ENCODE peak calls at places on chromosomes 7 and 10, in five cellular contexts. One of them, this sample, is unnamed.

GRCh38 chr7:43625453-43625852 is 42.5 kb downstream of the STK17A start:
- DNase-seq in MM.1S: peak; percentile 63
- DNase-seq in GM23248: no peak
- DNase-seq in H1: no peak
- DNase-seq in A673: no peak
- DNase-seq in this sample: no peak

GRCh38 chr10:35907548-35907947 is 265.5 kb upstream of the FZD8 start:
- DNase-seq in A673: no peak
- DNase-seq in MM.1S: no peak
- DNase-seq in GM23248: no peak
- DNase-seq in H1: no peak
- DNase-seq in this sample: no peak

GRCh38 chr7:89726548-89726947 is 427.7 kb upstream of the STEAP1 start:
- DNase-seq in A673: no peak
- DNase-seq in H1: no peak
- DNase-seq in MM.1S: no peak
- DNase-seq in GM23248: no peak
- DNase-seq in this sample: no peak

GRCh38 chr10:130578532-130579289 is 442.5 kb downstream of the GLRX3 start:
- DNase-seq in MM.1S: no peak
- DNase-seq in A673: no peak
- DNase-seq in H1: no peak
- DNase-seq in GM23248: no peak
- DNase-seq in this sample: no peak

GRCh38 chr10:6766061-6766460 is 186.0 kb upstream of the PRKCQ start:
- DNase-seq in MM.1S: no peak
- DNase-seq in H1: no peak
- DNase-seq in GM23248: peak; percentile 77
- DNase-seq in A673: peak; percentile 78
- DNase-seq in this sample: no peak

GRCh38 chr10:30028006-30028441 is 31.4 kb downstream of the JCAD start:
- DNase-seq in A673: no peak
- DNase-seq in MM.1S: no peak
- DNase-seq in H1: no peak
- DNase-seq in GM23248: no peak
- DNase-seq in this sample: no peak

GRCh38 chr10:123645016-123645415 is 21.1 kb upstream of the GPR26 start:
- DNase-seq in GM23248: no peak
- DNase-seq in H1: peak; percentile 33
- DNase-seq in MM.1S: no peak
- DNase-seq in A673: no peak
- DNase-seq in this sample: no peak

GRCh38 chr7:116672596-116673503 is 854 bp downstream of the MET start:
- DNase-seq in GM23248: peak; percentile 78
- DNase-seq in MM.1S: no peak
- DNase-seq in H1: no peak
- DNase-seq in A673: no peak
- DNase-seq in this sample: no peak

GRCh38 chr7:135322571-135323340 is 89.1 kb downstream of the STRA8 start:
- DNase-seq in MM.1S: no peak
- DNase-seq in GM23248: no peak
- DNase-seq in A673: no peak
- DNase-seq in H1: no peak
- DNase-seq in this sample: no peak

GRCh38 chr10:58225654-58226053 is 42.0 kb downstream of the IPMK start:
- DNase-seq in GM23248: no peak
- DNase-seq in H1: no peak
- DNase-seq in A673: no peak
- DNase-seq in MM.1S: no peak
- DNase-seq in this sample: no peak

GRCh38 chr10:78688221-78688944 is 380.4 kb upstream of the ZMIZ1 start:
- DNase-seq in MM.1S: no peak
- DNase-seq in GM23248: no peak
- DNase-seq in A673: no peak
- DNase-seq in H1: no peak
- DNase-seq in this sample: no peak

GRCh38 chr10:102650655-102651454 is 6.6 kb downstream of the TRIM8 start:
- DNase-seq in MM.1S: peak; percentile 1
- DNase-seq in GM23248: no peak
- DNase-seq in A673: no peak
- DNase-seq in H1: no peak
- DNase-seq in this sample: no peak

GRCh38 chr7:114818501-114818900 is 103.4 kb upstream of the MDFIC start:
- DNase-seq in A673: no peak
- DNase-seq in GM23248: peak; percentile 90
- DNase-seq in MM.1S: no peak
- DNase-seq in H1: no peak
- DNase-seq in this sample: no peak

GRCh38 chr10:32961892-32962369 is 3.9 kb upstream of the ITGB1 start:
- DNase-seq in H1: no peak
- DNase-seq in A673: no peak
- DNase-seq in GM23248: peak; percentile 91
- DNase-seq in MM.1S: no peak
- DNase-seq in this sample: no peak

GRCh38 chr7:96080021-96080420 is 241.9 kb downstream of the SLC25A13 start:
- DNase-seq in H1: no peak
- DNase-seq in A673: peak; percentile 70
- DNase-seq in GM23248: no peak
- DNase-seq in MM.1S: no peak
- DNase-seq in this sample: no peak

GRCh38 chr7:129295015-129295423 is 70.2 kb downstream of the AHCYL2 start:
- DNase-seq in GM23248: peak; percentile 96
- DNase-seq in A673: peak; percentile 94
- DNase-seq in MM.1S: no peak
- DNase-seq in H1: no peak
- DNase-seq in this sample: no peak

GRCh38 chr7:17434841-17435692 is 136.6 kb downstream of the AHR start:
- DNase-seq in GM23248: no peak
- DNase-seq in H1: no peak
- DNase-seq in MM.1S: no peak
- DNase-seq in A673: no peak
- DNase-seq in this sample: no peak

GRCh38 chr7:77697535-77697831 is 1.2 kb downstream of the RSBN1L start:
- DNase-seq in GM23248: peak; percentile 82
- DNase-seq in MM.1S: peak; percentile 36
- DNase-seq in A673: no peak
- DNase-seq in H1: no peak
- DNase-seq in this sample: no peak

GRCh38 chr10:36489181-36489927 is 636.0 kb upstream of the ANKRD30A start:
- DNase-seq in MM.1S: no peak
- DNase-seq in GM23248: no peak
- DNase-seq in H1: no peak
- DNase-seq in A673: no peak
- DNase-seq in this sample: no peak

GRCh38 chr10:17599089-17599488 is 18.1 kb downstream of the HACD1 start:
- DNase-seq in H1: no peak
- DNase-seq in GM23248: peak; percentile 28
- DNase-seq in A673: peak; percentile 41
- DNase-seq in MM.1S: no peak
- DNase-seq in this sample: no peak

GRCh38 chr7:52831321-52831720 is 204.1 kb upstream of the POM121L12 start:
- DNase-seq in H1: no peak
- DNase-seq in GM23248: no peak
- DNase-seq in MM.1S: no peak
- DNase-seq in A673: no peak
- DNase-seq in this sample: no peak

GRCh38 chr7:96303686-96304443 is 18.0 kb downstream of the SLC25A13 start:
- DNase-seq in A673: no peak
- DNase-seq in GM23248: peak; percentile 64
- DNase-seq in MM.1S: no peak
- DNase-seq in H1: no peak
- DNase-seq in this sample: peak; percentile 16

GRCh38 chr7:66930341-66930740 is 9.3 kb downstream of the TMEM248 start:
- DNase-seq in H1: peak; percentile 57
- DNase-seq in A673: peak; percentile 74
- DNase-seq in MM.1S: no peak
- DNase-seq in GM23248: peak; percentile 28
- DNase-seq in this sample: peak; percentile 39

GRCh38 chr7:55657654-55658053 is 85.4 kb upstream of the VOPP1 start:
- DNase-seq in MM.1S: no peak
- DNase-seq in GM23248: no peak
- DNase-seq in H1: no peak
- DNase-seq in A673: peak; percentile 63
- DNase-seq in this sample: no peak

GRCh38 chr7:132742152-132742551 is 165.9 kb upstream of the PLXNA4 start:
- DNase-seq in A673: no peak
- DNase-seq in MM.1S: no peak
- DNase-seq in GM23248: peak; percentile 85
- DNase-seq in H1: no peak
- DNase-seq in this sample: no peak

DNA sequence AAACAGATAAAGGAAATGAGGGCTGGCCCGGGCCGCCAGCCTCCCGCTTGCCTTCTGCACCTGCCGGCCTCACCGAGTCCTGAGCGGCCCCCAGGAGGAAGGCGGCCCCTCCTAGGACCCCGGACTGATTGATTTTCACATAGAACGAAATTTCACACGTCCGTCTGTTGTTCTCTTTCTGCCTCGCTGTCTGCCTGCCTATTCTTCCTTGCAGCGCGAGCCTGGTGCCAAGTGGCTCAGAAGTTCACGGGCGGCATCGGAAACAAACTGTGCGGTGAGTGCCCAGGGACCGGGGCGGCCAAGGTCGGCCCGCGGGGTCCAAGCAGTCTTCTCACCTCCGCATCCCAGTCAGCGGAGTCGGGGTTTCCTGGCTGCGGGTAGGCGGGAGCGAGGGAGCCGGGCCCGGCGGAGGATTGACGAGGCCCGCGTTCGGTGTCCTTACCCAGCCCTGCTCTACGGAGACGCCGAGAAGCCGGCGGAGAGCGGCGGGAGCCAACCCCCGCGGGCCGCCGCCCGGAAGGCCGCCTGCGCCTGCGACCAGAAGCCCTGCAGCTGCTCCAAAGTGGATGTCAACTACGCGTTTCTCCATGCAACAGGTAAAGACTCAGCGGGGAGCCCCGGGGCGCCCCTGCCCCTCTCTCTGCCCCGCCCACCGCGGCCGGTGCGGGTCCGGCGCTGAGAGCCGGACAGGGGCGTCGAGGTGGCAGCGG is 977 bp downstream of the GAD2 start:
- DNase-seq in GM23248: peak; percentile 6
- DNase-seq in MM.1S: no peak
- DNase-seq in A673: peak; percentile 19
- DNase-seq in H1: peak; percentile 81
- DNase-seq in this sample: no peak
- TF ChIP-seq EZH2 in GM23248: peak; percentile 70
- TF ChIP-seq EZH2 in MM.1S: no peak
- TF ChIP-seq EZH2 in A673: peak; percentile 87
- TF ChIP-seq EZH2 in H1: peak; percentile 89
- TF ChIP-seq EZH2 in this sample: peak; percentile 92

GRCh38 chr10:128462026-128462425 is 335.8 kb upstream of the MKI67 start:
- DNase-seq in H1: no peak
- DNase-seq in MM.1S: no peak
- DNase-seq in A673: no peak
- DNase-seq in GM23248: no peak
- DNase-seq in this sample: no peak
- TF ChIP-seq EZH2 in H1: no peak
- TF ChIP-seq EZH2 in MM.1S: no peak
- TF ChIP-seq EZH2 in A673: no peak
- TF ChIP-seq EZH2 in GM23248: no peak
- TF ChIP-seq EZH2 in this sample: no peak

DNA sequence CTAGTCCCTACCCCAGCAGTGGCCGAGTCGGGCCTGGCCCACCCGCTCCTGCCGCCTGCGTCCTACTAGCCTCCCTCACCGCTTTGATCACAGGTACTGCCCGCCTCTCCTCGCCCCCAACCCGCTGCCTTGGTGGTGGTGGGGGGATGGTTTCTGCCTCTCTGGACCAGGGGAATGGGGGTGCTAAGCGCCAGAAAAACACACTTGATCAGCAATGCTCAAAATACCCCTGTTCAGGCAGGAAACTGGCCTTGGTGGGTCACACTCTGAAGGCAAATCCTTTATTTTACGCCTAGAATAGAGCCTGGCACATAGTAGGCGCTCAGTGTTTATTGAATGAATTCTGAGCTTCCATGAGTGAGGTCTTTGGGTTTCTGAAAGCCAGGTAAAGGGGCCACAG is 1.0 kb upstream of the CRTAC1 start:
- DNase-seq in A673: no peak
- DNase-seq in MM.1S: no peak
- DNase-seq in H1: no peak
- DNase-seq in GM23248: no peak
- DNase-seq in this sample: no peak
- TF ChIP-seq EZH2 in A673: no peak
- TF ChIP-seq EZH2 in MM.1S: no peak
- TF ChIP-seq EZH2 in H1: peak; percentile 74
- TF ChIP-seq EZH2 in GM23248: no peak
- TF ChIP-seq EZH2 in this sample: no peak

GRCh38 chr7:19113001-19113349 is 4.5 kb downstream of the TWIST1 start:
- DNase-seq in A673: no peak
- DNase-seq in H1: no peak
- DNase-seq in GM23248: no peak
- DNase-seq in MM.1S: no peak
- DNase-seq in this sample: no peak
- TF ChIP-seq EZH2 in A673: no peak
- TF ChIP-seq EZH2 in H1: peak; percentile 16
- TF ChIP-seq EZH2 in GM23248: no peak
- TF ChIP-seq EZH2 in MM.1S: no peak
- TF ChIP-seq EZH2 in this sample: no peak

GRCh38 chr10:115029452-115030375 is 63.5 kb upstream of the ATRNL1 start:
- DNase-seq in H1: no peak
- DNase-seq in MM.1S: no peak
- DNase-seq in GM23248: no peak
- DNase-seq in A673: no peak
- DNase-seq in this sample: no peak

GRCh38 chr10:115030483-115031200 is 62.5 kb upstream of the ATRNL1 start:
- DNase-seq in A673: no peak
- DNase-seq in MM.1S: no peak
- DNase-seq in GM23248: no peak
- DNase-seq in H1: peak; percentile 41
- DNase-seq in this sample: no peak

GRCh38 chr10:115026041-115026779 is 67.0 kb upstream of the ATRNL1 start:
- DNase-seq in GM23248: no peak
- DNase-seq in H1: peak; percentile 34
- DNase-seq in MM.1S: no peak
- DNase-seq in A673: no peak
- DNase-seq in this sample: no peak

GRCh38 chr10:115033898-115034297 is 59.3 kb upstream of the ATRNL1 start:
- DNase-seq in GM23248: no peak
- DNase-seq in A673: no peak
- DNase-seq in MM.1S: no peak
- DNase-seq in H1: no peak
- DNase-seq in this sample: no peak

DNA sequence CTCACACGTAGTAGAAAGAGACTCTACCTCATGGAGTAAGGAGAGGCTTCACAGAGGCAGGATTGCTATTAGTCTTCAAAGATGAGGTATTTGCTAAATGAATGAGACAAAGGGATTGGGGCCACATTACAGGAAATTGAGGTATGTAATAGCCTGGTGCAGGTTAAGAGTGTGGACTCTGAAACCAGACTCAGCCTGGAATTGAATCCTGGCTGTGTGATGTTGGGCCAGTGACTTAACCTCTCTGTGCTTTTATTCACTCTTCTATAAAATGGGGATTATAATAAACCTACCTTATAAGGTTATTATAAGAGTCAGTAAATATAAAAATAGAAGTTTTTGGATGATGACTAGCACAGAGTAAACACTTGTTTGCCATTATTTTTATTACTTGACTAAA is 64.7 kb upstream of the ATRNL1 start:
- DNase-seq in A673: no peak
- DNase-seq in GM23248: no peak
- DNase-seq in MM.1S: no peak
- DNase-seq in H1: no peak
- DNase-seq in this sample: no peak
- TF ChIP-seq EZH2 in A673: no peak
- TF ChIP-seq EZH2 in GM23248: no peak
- TF ChIP-seq EZH2 in MM.1S: no peak
- TF ChIP-seq EZH2 in H1: no peak
- TF ChIP-seq EZH2 in this sample: no peak

GRCh38 chr10:110644598-110645462 is 694 bp downstream of the RBM20 start:
- DNase-seq in A673: no peak
- DNase-seq in MM.1S: no peak
- DNase-seq in GM23248: no peak
- DNase-seq in H1: no peak
- DNase-seq in this sample: no peak
- TF ChIP-seq EZH2 in A673: no peak
- TF ChIP-seq EZH2 in MM.1S: no peak
- TF ChIP-seq EZH2 in GM23248: peak; percentile 15
- TF ChIP-seq EZH2 in H1: peak; percentile 59
- TF ChIP-seq EZH2 in this sample: no peak

This sample was measured in SK-N-MC.